ENCODE peak calls at places on chromosomes 6 and 20, in six cellular contexts. Z is smooth muscle cell of the brain vasculature; G is NT2/D1; U is SK-MEL-5; F is activated T-cell treated with anti-CD3 and anti-CD28 coated beads, Interleukin-2, amount 50 U/mL, for 72 hours; L is germinal center. A is an unnamed sample.

GRCh38 chr6:157911786-157912185 is 69.9 kb upstream of the SYNJ2 start:
- DNase-seq in Z (no peak), G (no peak), U (no peak), F (no peak), L (no peak), A (no peak)

GRCh38 chr6:131383421-131384411 is 189.3 kb upstream of the ARG1 start:
- DNase-seq in Z (no peak), G (no peak), U (no peak), F (no peak), L (no peak), A (no peak)

GRCh38 chr6:26122402-26122792 is 35.2 kb downstream of the HFE start:
- DNase-seq in Z (no peak), G (peak; percentile 38), U (peak; percentile 88), F (no peak), L (no peak), A (no peak)

GRCh38 chr20:51668515-51668914 is 99.7 kb downstream of the ATP9A start:
- DNase-seq in Z (no peak), G (no peak), U (no peak), F (no peak), L (no peak), A (no peak)

GRCh38 chr6:130985115-130985514 is 77.9 kb downstream of the EPB41L2 start:
- DNase-seq in Z (no peak), G (no peak), U (no peak), F (no peak), L (no peak), A (no peak)

GRCh38 chr6:108559884-108560462 is 744 bp upstream of the FOXO3 start:
- DNase-seq in Z (no peak), G (no peak), U (peak; percentile 53), F (no peak), L (no peak), A (peak; percentile 73)

GRCh38 chr20:40017765-40018164 is 671.3 kb downstream of the MAFB start:
- DNase-seq in Z (no peak), G (no peak), U (no peak), F (no peak), L (no peak), A (no peak)

GRCh38 chr6:161631676-161632194 is 357.9 kb upstream of the AGPAT4 start:
- DNase-seq in Z (peak; percentile 58), G (no peak), U (no peak), F (no peak), L (no peak), A (no peak)

GRCh38 chr6:22613695-22614094 is 44.3 kb downstream of the HDGFL1 start:
- DNase-seq in Z (peak; percentile 49), G (no peak), U (peak; percentile 90), F (no peak), L (no peak), A (no peak)

GRCh38 chr6:72132425-72132824 is 246.1 kb downstream of the RIMS1 start:
- DNase-seq in Z (no peak), G (no peak), U (no peak), F (no peak), L (no peak), A (no peak)

GRCh38 chr6:107230024-107230423 is 114.7 kb upstream of the BEND3 start:
- DNase-seq in Z (no peak), G (no peak), U (no peak), F (no peak), L (no peak), A (no peak)

GRCh38 chr6:113824863-113825262 is 32.3 kb upstream of the MARCKS start:
- DNase-seq in Z (no peak), G (no peak), U (no peak), F (no peak), L (no peak), A (no peak)

GRCh38 chr6:134026597-134026996 is 25.8 kb downstream of the SLC2A12 start:
- DNase-seq in Z (no peak), G (no peak), U (no peak), F (no peak), L (no peak), A (no peak)

GRCh38 chr6:151025076-151025475 is 159.6 kb downstream of the MTHFD1L start:
- DNase-seq in Z (no peak), G (no peak), U (no peak), F (no peak), L (no peak), A (no peak)

GRCh38 chr20:38260025-38260377 is 534 bp downstream of the KIAA1755 start:
- DNase-seq in Z (no peak), G (no peak), U (no peak), F (no peak), L (no peak), A (no peak)

GRCh38 chr20:36273414-36274247 is 32.5 kb upstream of the DLGAP4 start:
- DNase-seq in Z (no peak), G (no peak), U (peak; percentile 71), F (peak; percentile 12), L (peak; percentile 20), A (no peak)

GRCh38 chr20:49766979-49767419 is 45.6 kb upstream of the SLC9A8 start:
- DNase-seq in Z (no peak), G (no peak), U (no peak), F (no peak), L (no peak), A (no peak)

GRCh38 chr20:58716476-58717277 is 24.1 kb downstream of the NPEPL1 start:
- DNase-seq in Z (no peak), G (no peak), U (no peak), F (no peak), L (no peak), A (peak; percentile 50)

GRCh38 chr20:235891-236290 is 8.8 kb downstream of the DEFB129 start:
- DNase-seq in Z (no peak), G (no peak), U (peak; percentile 57), F (no peak), L (no peak), A (no peak)

GRCh38 chr6:31680226-31680840 is 534 bp downstream of the LY6G5C start:
- DNase-seq in Z (no peak), G (no peak), U (no peak), F (no peak), L (no peak), A (no peak)

GRCh38 chr20:35267092-35267491 is 10.8 kb downstream of the MMP24OS start:
- DNase-seq in Z (no peak), G (no peak), U (no peak), F (no peak), L (no peak), A (no peak)

A was measured in neuronal stem cell.